ENCODE peak calls at places on chromosomes 16 and 17, in five cellular contexts. N, B, V, O and E are unnamed samples.

GRCh38 chr17:41522301-41523224 is 3.9 kb upstream of the KRT15 start:
- DNase-seq in N (no peak), B (no peak), V (no peak), O (no peak), E (no peak)

GRCh38 chr16:12578001-12578400 is 225.7 kb downstream of the CPPED1 start:
- DNase-seq in N (no peak), B (no peak), V (no peak), O (no peak), E (no peak)

GRCh38 chr16:68644715-68645493 is at the start of gene CDH3:
- DNase-seq in N (no peak), B (peak; percentile 3), V (no peak), O (peak; percentile 14), E (no peak)

GRCh38 chr16:66443269-66443652 is 16.2 kb downstream of the BEAN1 start:
- DNase-seq in N (no peak), B (no peak), V (no peak), O (no peak), E (no peak)

GRCh38 chr16:71479420-71479819 is 9.7 kb downstream of the ZNF19 start:
- DNase-seq in N (no peak), B (no peak), V (no peak), O (no peak), E (no peak)

GRCh38 chr17:55527520-55528118 is 16.4 kb upstream of the SMIM36 start:
- DNase-seq in N (no peak), B (no peak), V (no peak), O (no peak), E (peak; percentile 72)

GRCh38 chr17:75679706-75680201 is 12.6 kb downstream of the SAP30BP start:
- DNase-seq in N (no peak), B (no peak), V (no peak), O (no peak), E (peak; percentile 55)

GRCh38 chr17:78741644-78742284 is 40.3 kb downstream of the CYTH1 start:
- DNase-seq in N (no peak), B (no peak), V (no peak), O (no peak), E (no peak)

GRCh38 chr16:77063617-77064016 is 127.4 kb upstream of the MON1B start:
- DNase-seq in N (no peak), B (no peak), V (no peak), O (no peak), E (no peak)

GRCh38 chr16:72837846-72838661 is 209.9 kb downstream of the ZFHX3 start:
- DNase-seq in N (no peak), B (no peak), V (no peak), O (no peak), E (no peak)

GRCh38 chr16:854808-855410 is 54.4 kb upstream of the GNG13 start:
- DNase-seq in N (no peak), B (no peak), V (no peak), O (no peak), E (no peak)

GRCh38 chr16:24396350-24397271 is 140.5 kb downstream of the CACNG3 start:
- DNase-seq in N (no peak), B (no peak), V (no peak), O (no peak), E (no peak)

GRCh38 chr16:27641260-27641659 is 91.3 kb downstream of the KATNIP start:
- DNase-seq in N (no peak), B (no peak), V (no peak), O (no peak), E (no peak)

GRCh38 chr16:15771694-15772093 is 85.1 kb downstream of the MYH11 start:
- DNase-seq in N (no peak), B (no peak), V (no peak), O (no peak), E (no peak)

GRCh38 chr17:20896153-20896649 is 146.6 kb downstream of the USP22 start:
- DNase-seq in N (no peak), B (peak; percentile 26), V (no peak), O (no peak), E (peak; percentile 16)

GRCh38 chr16:66511615-66512500 is 38.1 kb downstream of the TK2 start:
- DNase-seq in N (no peak), B (no peak), V (no peak), O (no peak), E (peak; percentile 42)

GRCh38 chr17:58285422-58285810 is 4.7 kb upstream of the MPO start:
- DNase-seq in N (no peak), B (no peak), V (no peak), O (no peak), E (no peak)

GRCh38 chr16:592518-593306 is 2.8 kb downstream of the RAB40C start:
- DNase-seq in N (no peak), B (no peak), V (no peak), O (no peak), E (peak; percentile 87)

GRCh38 chr17:39939588-39940419 is 12.3 kb downstream of the LRRC3C start:
- DNase-seq in N (no peak), B (peak; percentile 59), V (no peak), O (no peak), E (no peak)

GRCh38 chr17:35256629-35257028 is 13.8 kb downstream of the SLFN5 start:
- DNase-seq in N (no peak), B (no peak), V (no peak), O (no peak), E (no peak)

GRCh38 chr16:37511-37910 is 15.9 kb downstream of the POLR3K start:
- DNase-seq in N (no peak), B (no peak), V (no peak), O (no peak), E (no peak)

GRCh38 chr17:57708401-57708800 is 36.7 kb downstream of the CCDC182 start:
- DNase-seq in N (no peak), B (no peak), V (no peak), O (no peak), E (no peak)

GRCh38 chr17:73349138-73349537 is 37.3 kb upstream of the CDC42EP4 start:
- DNase-seq in N (no peak), B (no peak), V (peak; percentile 26), O (no peak), E (peak; percentile 82)

GRCh38 chr16:53290520-53290919 is 143.8 kb upstream of the RBL2 start:
- DNase-seq in N (no peak), B (no peak), V (no peak), O (no peak), E (no peak)

GRCh38 chr17:50919321-50920040 is 53.3 kb upstream of the TOB1 start:
- DNase-seq in N (peak; percentile 86), B (peak; percentile 65), V (peak; percentile 79), O (peak; percentile 88), E (peak; percentile 95)

GRCh38 chr16:2289282-2289681 is 21.4 kb upstream of the RNPS1 start:
- DNase-seq in N (no peak), B (no peak), V (no peak), O (no peak), E (no peak)